ENCODE peak calls at places on chromosomes 4 and X, in six cellular contexts. One of them, this sample, is unnamed. For H3K4me1, the result is how much of the 10 kb centered on the place peaks cover.

GRCh38 chr4:91280551-91281290 is 1023.0 kb upstream of the GRID2 start:
- DNase-seq in breast epithelium: no peak
- DNase-seq in heart left ventricle: no peak
- DNase-seq in right lobe of liver: no peak
- DNase-seq in upper lobe of left lung: no peak
- DNase-seq in body of pancreas: no peak
- DNase-seq in this sample: no peak

GRCh38 chrX:107629533-107629909 is 1.2 kb downstream of the PRPS1 start:
- DNase-seq in breast epithelium: no peak
- DNase-seq in heart left ventricle: no peak
- DNase-seq in right lobe of liver: no peak
- DNase-seq in upper lobe of left lung: no peak
- DNase-seq in body of pancreas: no peak
- DNase-seq in this sample: no peak

GRCh38 chrX:111007238-111007637 is 88.8 kb upstream of the PAK3 start:
- DNase-seq in breast epithelium: no peak
- DNase-seq in heart left ventricle: no peak
- DNase-seq in right lobe of liver: no peak
- DNase-seq in upper lobe of left lung: no peak
- DNase-seq in body of pancreas: peak
- DNase-seq in this sample: no peak

GRCh38 chrX:153765138-153766079 is 1.4 kb downstream of the PLXNB3 start:
- DNase-seq in breast epithelium: no peak
- DNase-seq in heart left ventricle: peak
- DNase-seq in right lobe of liver: peak
- DNase-seq in upper lobe of left lung: peak
- DNase-seq in body of pancreas: peak
- DNase-seq in this sample: no peak

GRCh38 chrX:43580621-43581020 is 75.5 kb upstream of the MAOA start:
- DNase-seq in breast epithelium: no peak
- DNase-seq in heart left ventricle: no peak
- DNase-seq in right lobe of liver: no peak
- DNase-seq in upper lobe of left lung: no peak
- DNase-seq in body of pancreas: no peak
- DNase-seq in this sample: no peak

GRCh38 chr4:13829457-13829856 is 201.9 kb upstream of the BOD1L1 start:
- DNase-seq in breast epithelium: no peak
- DNase-seq in heart left ventricle: no peak
- DNase-seq in right lobe of liver: no peak
- DNase-seq in upper lobe of left lung: no peak
- DNase-seq in body of pancreas: no peak
- DNase-seq in this sample: no peak

GRCh38 chr4:124028172-124028571 is 631.6 kb downstream of the SPRY1 start:
- DNase-seq in breast epithelium: no peak
- DNase-seq in heart left ventricle: no peak
- DNase-seq in right lobe of liver: no peak
- DNase-seq in upper lobe of left lung: no peak
- DNase-seq in body of pancreas: no peak
- DNase-seq in this sample: no peak

GRCh38 chrX:66163849-66164401 is at the start of gene HEPH:
- DNase-seq in breast epithelium: no peak
- DNase-seq in heart left ventricle: no peak
- DNase-seq in right lobe of liver: no peak
- DNase-seq in upper lobe of left lung: no peak
- DNase-seq in body of pancreas: no peak
- DNase-seq in this sample: no peak

GRCh38 chr4:4781936-4782754 is 77.3 kb upstream of the MSX1 start:
- DNase-seq in breast epithelium: no peak
- DNase-seq in heart left ventricle: no peak
- DNase-seq in right lobe of liver: no peak
- DNase-seq in upper lobe of left lung: peak
- DNase-seq in body of pancreas: no peak
- DNase-seq in this sample: no peak

GRCh38 chrX:154452823-154453222 is 5.3 kb upstream of the PLXNA3 start:
- DNase-seq in breast epithelium: no peak
- DNase-seq in heart left ventricle: no peak
- DNase-seq in right lobe of liver: no peak
- DNase-seq in upper lobe of left lung: no peak
- DNase-seq in body of pancreas: no peak
- DNase-seq in this sample: no peak

GRCh38 chr4:37754410-37755185 is 68.4 kb upstream of the RELL1 start:
- DNase-seq in breast epithelium: no peak
- DNase-seq in heart left ventricle: no peak
- DNase-seq in right lobe of liver: no peak
- DNase-seq in upper lobe of left lung: no peak
- DNase-seq in body of pancreas: no peak
- DNase-seq in this sample: no peak

GRCh38 chr4:52576326-52576725 is 82.8 kb downstream of the USP46 start:
- DNase-seq in breast epithelium: no peak
- DNase-seq in heart left ventricle: no peak
- DNase-seq in right lobe of liver: no peak
- DNase-seq in upper lobe of left lung: no peak
- DNase-seq in body of pancreas: no peak
- DNase-seq in this sample: no peak

GRCh38 chrX:107738768-107739167 is 36.8 kb downstream of the TSC22D3 start:
- DNase-seq in breast epithelium: no peak
- DNase-seq in heart left ventricle: no peak
- DNase-seq in right lobe of liver: peak
- DNase-seq in upper lobe of left lung: no peak
- DNase-seq in body of pancreas: no peak
- DNase-seq in this sample: no peak

GRCh38 chr4:155805016-155805415 is 46.2 kb downstream of the GUCY1B1 start:
- DNase-seq in breast epithelium: no peak
- DNase-seq in heart left ventricle: no peak
- DNase-seq in right lobe of liver: no peak
- DNase-seq in upper lobe of left lung: no peak
- DNase-seq in body of pancreas: no peak
- DNase-seq in this sample: no peak

GRCh38 chr4:71498002-71498401 is 159.2 kb downstream of the SLC4A4 start:
- DNase-seq in breast epithelium: no peak
- DNase-seq in heart left ventricle: no peak
- DNase-seq in right lobe of liver: no peak
- DNase-seq in upper lobe of left lung: no peak
- DNase-seq in body of pancreas: no peak
- DNase-seq in this sample: no peak

GRCh38 chrX:118988913-118989312 is 14.5 kb downstream of the LONRF3 start:
- DNase-seq in breast epithelium: no peak
- DNase-seq in heart left ventricle: no peak
- DNase-seq in right lobe of liver: no peak
- DNase-seq in upper lobe of left lung: no peak
- DNase-seq in body of pancreas: no peak
- DNase-seq in this sample: no peak

GRCh38 chr4:4379540-4380087 is 7.3 kb upstream of the NSG1 start:
- DNase-seq in breast epithelium: no peak
- DNase-seq in heart left ventricle: no peak
- DNase-seq in right lobe of liver: peak
- DNase-seq in upper lobe of left lung: no peak
- DNase-seq in body of pancreas: no peak
- DNase-seq in this sample: no peak

GRCh38 chr4:169147217-169147616 is 123.5 kb downstream of the SH3RF1 start:
- DNase-seq in breast epithelium: no peak
- DNase-seq in heart left ventricle: no peak
- DNase-seq in right lobe of liver: no peak
- DNase-seq in upper lobe of left lung: no peak
- DNase-seq in body of pancreas: no peak
- DNase-seq in this sample: no peak

GRCh38 chr4:53788011-53788410 is 196.7 kb upstream of the LNX1 start:
- DNase-seq in breast epithelium: no peak
- DNase-seq in heart left ventricle: no peak
- DNase-seq in right lobe of liver: no peak
- DNase-seq in upper lobe of left lung: no peak
- DNase-seq in body of pancreas: no peak
- DNase-seq in this sample: no peak

GRCh38 chr4:1447676-1448588 is 41.7 kb upstream of the NKX1-1 start:
- DNase-seq in breast epithelium: no peak
- DNase-seq in heart left ventricle: no peak
- DNase-seq in right lobe of liver: peak
- DNase-seq in upper lobe of left lung: peak
- DNase-seq in body of pancreas: no peak
- DNase-seq in this sample: no peak

GRCh38 chr4:113945906-113946305 is 33.5 kb downstream of the ARSJ start:
- DNase-seq in breast epithelium: no peak
- DNase-seq in heart left ventricle: no peak
- DNase-seq in right lobe of liver: no peak
- DNase-seq in upper lobe of left lung: no peak
- DNase-seq in body of pancreas: no peak
- DNase-seq in this sample: no peak

GRCh38 chrX:120365320-120365719 is 3.4 kb downstream of the ATP1B4 start:
- DNase-seq in breast epithelium: no peak
- DNase-seq in heart left ventricle: peak
- DNase-seq in right lobe of liver: peak
- DNase-seq in upper lobe of left lung: no peak
- DNase-seq in body of pancreas: peak
- DNase-seq in this sample: peak

GRCh38 chrX:3230496-3230895 is 116.0 kb downstream of the MXRA5 start:
- DNase-seq in breast epithelium: no peak
- DNase-seq in heart left ventricle: no peak
- DNase-seq in right lobe of liver: no peak
- DNase-seq in upper lobe of left lung: no peak
- DNase-seq in body of pancreas: no peak
- DNase-seq in this sample: no peak

GRCh38 chrX:21606037-21606436 is 52.1 kb downstream of the KLHL34 start:
- DNase-seq in breast epithelium: no peak
- DNase-seq in heart left ventricle: no peak
- DNase-seq in right lobe of liver: no peak
- DNase-seq in upper lobe of left lung: no peak
- DNase-seq in body of pancreas: no peak
- DNase-seq in this sample: no peak

GRCh38 chrX:19670854-19671620 is 155.7 kb upstream of the MAP3K15 start:
- DNase-seq in breast epithelium: no peak
- DNase-seq in heart left ventricle: peak
- DNase-seq in right lobe of liver: no peak
- DNase-seq in upper lobe of left lung: no peak
- DNase-seq in body of pancreas: no peak
- DNase-seq in this sample: peak

GRCh38 chr4:37001688-37002436 is 242.7 kb upstream of the NWD2 start:
- DNase-seq in breast epithelium: no peak
- DNase-seq in heart left ventricle: no peak
- DNase-seq in right lobe of liver: no peak
- DNase-seq in upper lobe of left lung: peak
- DNase-seq in body of pancreas: no peak
- DNase-seq in this sample: no peak

GRCh38 chrX:69305333-69306062 is 140.2 kb upstream of the PJA1 start:
- DNase-seq in breast epithelium: no peak
- DNase-seq in heart left ventricle: no peak
- DNase-seq in right lobe of liver: no peak
- DNase-seq in upper lobe of left lung: peak
- DNase-seq in body of pancreas: no peak
- DNase-seq in this sample: no peak

GRCh38 chrX:69298466-69299140 is 133.3 kb upstream of the PJA1 start:
- DNase-seq in breast epithelium: no peak
- DNase-seq in heart left ventricle: no peak
- DNase-seq in right lobe of liver: no peak
- DNase-seq in upper lobe of left lung: no peak
- DNase-seq in body of pancreas: no peak
- DNase-seq in this sample: no peak

GRCh38 chrX:69299271-69299670 is 134.0 kb upstream of the PJA1 start:
- DNase-seq in breast epithelium: no peak
- DNase-seq in heart left ventricle: no peak
- DNase-seq in right lobe of liver: no peak
- DNase-seq in upper lobe of left lung: no peak
- DNase-seq in body of pancreas: no peak
- DNase-seq in this sample: no peak

GRCh38 chrX:69297521-69297920 is 132.3 kb upstream of the PJA1 start:
- DNase-seq in breast epithelium: no peak
- DNase-seq in heart left ventricle: no peak
- DNase-seq in right lobe of liver: no peak
- DNase-seq in upper lobe of left lung: no peak
- DNase-seq in body of pancreas: no peak
- DNase-seq in this sample: no peak

GRCh38 chrX:69300323-69300722 is 135.1 kb upstream of the PJA1 start:
- DNase-seq in breast epithelium: no peak
- DNase-seq in heart left ventricle: no peak
- DNase-seq in right lobe of liver: no peak
- DNase-seq in upper lobe of left lung: no peak
- DNase-seq in body of pancreas: no peak
- DNase-seq in this sample: no peak
- H3K4me1 ChIP-seq in breast epithelium: under half
- H3K4me1 ChIP-seq in heart left ventricle: under half
- H3K4me1 ChIP-seq in right lobe of liver: under half
- H3K4me1 ChIP-seq in upper lobe of left lung: under half
- H3K4me1 ChIP-seq in body of pancreas: under half
- H3K4me1 ChIP-seq in this sample: under half

DNA sequence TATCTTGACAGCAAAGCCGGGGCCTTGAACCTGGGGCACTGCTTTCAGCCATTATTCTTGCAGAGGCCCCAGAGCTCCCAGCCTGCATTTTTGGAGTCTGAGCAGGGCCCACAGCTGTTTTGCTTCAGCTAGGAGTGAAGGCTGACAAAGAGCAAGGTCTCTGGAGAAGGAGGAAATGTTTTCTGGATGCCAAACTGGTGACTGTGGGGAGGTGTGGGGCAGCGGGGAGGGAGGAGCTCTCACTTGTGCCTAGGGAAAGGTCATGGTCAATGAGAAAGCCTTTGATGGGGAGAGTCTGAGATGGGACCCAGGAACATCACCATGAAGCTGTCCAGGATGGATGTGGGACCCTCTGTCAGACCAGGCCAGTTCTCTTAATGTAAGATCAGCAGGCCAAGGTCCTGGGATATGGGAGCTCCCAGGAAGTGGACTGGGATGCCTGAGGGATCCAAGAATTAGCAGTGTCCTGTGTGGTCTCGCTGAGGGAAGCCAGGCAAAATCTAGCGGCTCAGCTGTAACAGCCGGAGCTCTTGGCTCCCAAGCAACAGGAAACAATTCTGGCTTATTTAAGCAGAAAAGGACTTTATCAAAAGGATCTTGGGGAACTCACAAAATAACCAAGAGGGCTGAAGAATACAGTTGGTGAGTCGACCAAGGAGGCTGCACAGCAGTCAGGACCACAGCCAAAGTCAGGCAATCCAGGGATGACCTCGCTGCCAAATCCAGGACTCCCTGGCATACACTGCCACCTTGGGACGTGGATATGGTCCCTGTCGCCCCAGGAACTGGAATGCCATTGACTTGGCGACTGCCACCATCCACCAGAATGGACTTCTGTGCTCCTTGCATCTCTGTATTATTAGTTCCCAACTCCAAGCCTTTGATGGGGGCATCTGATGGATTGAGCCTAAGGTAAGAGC is 165.1 kb upstream of the BCOR start:
- DNase-seq in breast epithelium: no peak
- DNase-seq in heart left ventricle: no peak
- DNase-seq in right lobe of liver: no peak
- DNase-seq in upper lobe of left lung: no peak
- DNase-seq in body of pancreas: peak
- DNase-seq in this sample: no peak
- H3K27ac ChIP-seq in breast epithelium: no peak
- H3K27ac ChIP-seq in heart left ventricle: peak
- H3K27ac ChIP-seq in right lobe of liver: no peak
- H3K27ac ChIP-seq in upper lobe of left lung: peak
- H3K27ac ChIP-seq in body of pancreas: peak
- H3K27ac ChIP-seq in this sample: peak

GRCh38 chr4:74640111-74640903 is 154.0 kb downstream of the BTC start:
- DNase-seq in breast epithelium: no peak
- DNase-seq in heart left ventricle: no peak
- DNase-seq in right lobe of liver: no peak
- DNase-seq in upper lobe of left lung: no peak
- DNase-seq in body of pancreas: no peak
- DNase-seq in this sample: no peak
- TF ChIP-seq POLR2A in breast epithelium: no peak
- TF ChIP-seq POLR2A in heart left ventricle: no peak
- TF ChIP-seq POLR2A in right lobe of liver: no peak
- TF ChIP-seq POLR2A in upper lobe of left lung: no peak
- TF ChIP-seq POLR2A in body of pancreas: no peak
- TF ChIP-seq POLR2A in this sample: no peak

GRCh38 chr4:110198472-110199419 is at the start of gene ELOVL6:
- DNase-seq in breast epithelium: no peak
- DNase-seq in heart left ventricle: peak
- DNase-seq in right lobe of liver: peak
- DNase-seq in upper lobe of left lung: peak
- DNase-seq in body of pancreas: peak
- DNase-seq in this sample: peak
- H3K4me1 ChIP-seq in breast epithelium: under half
- H3K4me1 ChIP-seq in heart left ventricle: under half
- H3K4me1 ChIP-seq in right lobe of liver: under half
- H3K4me1 ChIP-seq in upper lobe of left lung: under half
- H3K4me1 ChIP-seq in body of pancreas: under half
- H3K4me1 ChIP-seq in this sample: under half

This sample was measured in tibial nerve.